ENCODE peak calls at places on chromosomes 12 and 14, in five cellular contexts. C is iPS DF 19.7, K is AG10803, J is EH, P is DMS153. E is an unnamed sample.

GRCh38 chr14:96737869-96738268 is 59.3 kb upstream of the VRK1 start:
- DNase-seq in C (no peak), K (no peak), J (no peak), P (no peak), E (no peak)

GRCh38 chr12:85016423-85016822 is 19.7 kb downstream of the TSPAN19 start:
- DNase-seq in C (no peak), K (peak), J (peak), P (no peak), E (no peak)

GRCh38 chr12:53231859-53232640 is at the start of gene RARG:
- DNase-seq in C (no peak), K (peak), J (peak), P (no peak), E (peak)

GRCh38 chr12:27852117-27852516 is 72.1 kb upstream of the MANSC4 start:
- DNase-seq in C (no peak), K (no peak), J (no peak), P (no peak), E (no peak)

GRCh38 chr12:125243811-125244210 is 178.6 kb downstream of the AACS start:
- DNase-seq in C (no peak), K (no peak), J (no peak), P (no peak), E (no peak)

GRCh38 chr14:102544034-102544744 is 34.6 kb upstream of the ANKRD9 start:
- DNase-seq in C (no peak), K (no peak), J (no peak), P (no peak), E (no peak)

GRCh38 chr14:105050551-105050897 is 14.7 kb downstream of the GPR132 start:
- DNase-seq in C (no peak), K (peak), J (peak), P (peak), E (no peak)

GRCh38 chr14:51547701-51548100 is 104.0 kb upstream of the FRMD6 start:
- DNase-seq in C (no peak), K (no peak), J (no peak), P (no peak), E (no peak)

GRCh38 chr12:43329381-43329780 is 222.6 kb downstream of the ADAMTS20 start:
- DNase-seq in C (no peak), K (peak), J (no peak), P (no peak), E (no peak)

GRCh38 chr14:71001742-71002141 is 94.5 kb downstream of the PCNX1 start:
- DNase-seq in C (no peak), K (no peak), J (no peak), P (no peak), E (no peak)

GRCh38 chr12:47408171-47408871 is 297.5 kb downstream of the RPAP3 start:
- DNase-seq in C (peak), K (no peak), J (no peak), P (peak), E (no peak)

GRCh38 chr14:104370256-104370870 is 209.2 kb upstream of the C14orf180 start:
- DNase-seq in C (peak), K (no peak), J (no peak), P (no peak), E (no peak)

GRCh38 chr12:104684884-104685283 is 228.1 kb downstream of the CHST11 start:
- DNase-seq in C (no peak), K (peak), J (peak), P (no peak), E (no peak)

GRCh38 chr14:95519699-95520098 is 3.2 kb upstream of the SYNE3 start:
- DNase-seq in C (no peak), K (peak), J (peak), P (no peak), E (peak)

GRCh38 chr14:70909788-70910614 is 2.7 kb downstream of the PCNX1 start:
- DNase-seq in C (no peak), K (no peak), J (no peak), P (no peak), E (no peak)

GRCh38 chr12:125988545-125988944 is 923.3 kb downstream of the AACS start:
- DNase-seq in C (no peak), K (no peak), J (no peak), P (no peak), E (no peak)

GRCh38 chr12:62429457-62429856 is 37.2 kb upstream of the MON2 start:
- DNase-seq in C (no peak), K (no peak), J (no peak), P (no peak), E (no peak)

GRCh38 chr12:77608157-77608755 is 222.4 kb upstream of the NAV3 start:
- DNase-seq in C (no peak), K (peak), J (no peak), P (no peak), E (no peak)

GRCh38 chr12:130826151-130826801 is 12.8 kb downstream of the STX2 start:
- DNase-seq in C (no peak), K (peak), J (peak), P (no peak), E (peak)

GRCh38 chr14:69776875-69777453 is 10.0 kb downstream of the SRSF5 start:
- DNase-seq in C (no peak), K (no peak), J (no peak), P (no peak), E (no peak)

GRCh38 chr12:45907955-45908354 is 82.4 kb downstream of the SCAF11 start:
- DNase-seq in C (no peak), K (no peak), J (no peak), P (no peak), E (no peak)

GRCh38 chr12:27680638-27681037 is 15.6 kb upstream of the REP15 start:
- DNase-seq in C (no peak), K (no peak), J (no peak), P (no peak), E (no peak)

GRCh38 chr14:56118611-56119181 is 485 bp downstream of the PELI2 start:
- DNase-seq in C (no peak), K (peak), J (peak), P (no peak), E (no peak)

GRCh38 chr14:77026166-77026929 is 2.2 kb downstream of the IRF2BPL start:
- DNase-seq in C (no peak), K (peak), J (peak), P (no peak), E (no peak)

GRCh38 chr14:83425138-83425537 is 1891.5 kb upstream of the SEL1L start:
- DNase-seq in C (no peak), K (peak), J (peak), P (no peak), E (no peak)

GRCh38 chr12:66144796-66145754 is 14.5 kb upstream of the LLPH start:
- DNase-seq in C (peak), K (peak), J (peak), P (peak), E (no peak)

GRCh38 chr12:108424026-108424425 is 84.9 kb upstream of the CMKLR1 start:
- DNase-seq in C (no peak), K (no peak), J (no peak), P (no peak), E (no peak)

GRCh38 chr14:72743626-72744025 is 150.3 kb downstream of the DPF3 start:
- DNase-seq in C (no peak), K (peak), J (no peak), P (no peak), E (no peak)

GRCh38 chr12:107349008-107349747 is 255.8 kb upstream of the CRY1 start:
- DNase-seq in C (no peak), K (peak), J (peak), P (peak), E (no peak)

GRCh38 chr14:74244115-74244514 is 4.9 kb downstream of the VSX2 start:
- DNase-seq in C (no peak), K (no peak), J (no peak), P (no peak), E (no peak)

GRCh38 chr12:51866762-51867161 is 18.2 kb upstream of the FIGNL2 start:
- DNase-seq in C (no peak), K (no peak), J (no peak), P (no peak), E (no peak)

GRCh38 chr12:58731096-58731495 is 189.2 kb downstream of the LRIG3 start:
- DNase-seq in C (no peak), K (no peak), J (peak), P (no peak), E (no peak)

GRCh38 chr12:5191803-5192538 is 148.3 kb downstream of the KCNA5 start:
- DNase-seq in C (no peak), K (no peak), J (no peak), P (no peak), E (no peak)

GRCh38 chr12:46373303-46374182 is 970 bp upstream of the SLC38A2 start:
- DNase-seq in C (no peak), K (no peak), J (peak), P (no peak), E (peak)

GRCh38 chr12:67223225-67223624 is 45.9 kb upstream of the CAND1 start:
- DNase-seq in C (no peak), K (no peak), J (no peak), P (no peak), E (no peak)

GRCh38 chr12:65609359-65609771 is 214.9 kb upstream of the HMGA2 start:
- DNase-seq in C (no peak), K (peak), J (peak), P (no peak), E (no peak)

GRCh38 chr14:36625436-36625835 is 36.2 kb upstream of the PAX9 start:
- DNase-seq in C (no peak), K (no peak), J (no peak), P (no peak), E (no peak)

GRCh38 chr14:54529811-54530210 is 20.1 kb downstream of the CGRRF1 start:
- DNase-seq in C (no peak), K (peak), J (peak), P (no peak), E (no peak)

GRCh38 chr12:109833307-109834189 is at the start of gene TRPV4:
- DNase-seq in C (no peak), K (peak), J (peak), P (no peak), E (no peak)